ENCODE peak calls at places on chromosomes 7 and 10, in four cellular contexts. T is HepG2, D is GM12878, M is K562. Y is an unnamed sample.

GRCh38 chr7:159192761-159193453 is 48.2 kb upstream of the VIPR2 start:
- DNase-seq in M (no peak), T (no peak), D (no peak), Y (no peak)

GRCh38 chr7:69808401-69808800 is 210.1 kb downstream of the AUTS2 start:
- DNase-seq in D (no peak), T (no peak), M (no peak), Y (no peak)

GRCh38 chr7:80889525-80889924 is 29.3 kb downstream of the SEMA3C start:
- DNase-seq in T (no peak), D (no peak), M (no peak), Y (no peak)

GRCh38 chr7:18350678-18351077 is 144.9 kb upstream of the HDAC9 start:
- DNase-seq in M (no peak), D (no peak), T (no peak), Y (no peak)

GRCh38 chr10:124091646-124092269 is 1.6 kb downstream of the CHST15 start:
- DNase-seq in M (no peak), D (no peak), T (no peak), Y (no peak)

GRCh38 chr10:86685893-86686632 is 17.8 kb downstream of the LDB3 start:
- DNase-seq in M (no peak), T (no peak), D (no peak), Y (no peak)

GRCh38 chr7:148385009-148385682 is 205.4 kb upstream of the C7orf33 start:
- DNase-seq in M (no peak), T (no peak), D (no peak), Y (no peak)

GRCh38 chr7:98624846-98625420 is 7.8 kb downstream of the NPTX2 start:
- DNase-seq in D (no peak), M (no peak), T (no peak), Y (no peak)

GRCh38 chr7:124801330-124801895 is 35.8 kb upstream of the GPR37 start:
- DNase-seq in T (no peak), M (no peak), D (no peak), Y (no peak)

GRCh38 chr10:130493446-130494198 is 357.4 kb downstream of the GLRX3 start:
- DNase-seq in M (no peak), T (no peak), D (no peak), Y (no peak)

GRCh38 chr10:122221958-122222357 is 49.1 kb upstream of the BTBD16 start:
- DNase-seq in D (no peak), M (no peak), T (no peak), Y (no peak)

GRCh38 chr7:114086906-114087651 is 168.3 kb upstream of the PPP1R3A start:
- DNase-seq in M (no peak), D (no peak), T (no peak), Y (peak; percentile 56)

GRCh38 chr7:127578036-127578684 is 7.2 kb downstream of the GCC1 start:
- DNase-seq in T (peak; percentile 20), M (no peak), D (no peak), Y (no peak)

GRCh38 chr10:32417906-32418547 is 27.9 kb upstream of the CCDC7 start:
- DNase-seq in D (no peak), T (no peak), M (no peak), Y (no peak)
- TF ChIP-seq HDAC6 in D (no peak), T (no peak), M (no peak), Y (no peak)

GRCh38 chr10:58175990-58176910 is 91.4 kb downstream of the IPMK start:
- DNase-seq in M (no peak), D (no peak), T (no peak), Y (no peak)

GRCh38 chr10:58178811-58179210 is 88.9 kb downstream of the IPMK start:
- DNase-seq in T (no peak), M (no peak), D (no peak), Y (no peak)

GRCh38 chr10:58174831-58175230 is 92.9 kb downstream of the IPMK start:
- DNase-seq in M (no peak), D (no peak), T (no peak), Y (no peak)

GRCh38 chr10:58179238-58179637 is 88.5 kb downstream of the IPMK start:
- DNase-seq in T (no peak), M (no peak), D (no peak), Y (no peak)

DNA sequence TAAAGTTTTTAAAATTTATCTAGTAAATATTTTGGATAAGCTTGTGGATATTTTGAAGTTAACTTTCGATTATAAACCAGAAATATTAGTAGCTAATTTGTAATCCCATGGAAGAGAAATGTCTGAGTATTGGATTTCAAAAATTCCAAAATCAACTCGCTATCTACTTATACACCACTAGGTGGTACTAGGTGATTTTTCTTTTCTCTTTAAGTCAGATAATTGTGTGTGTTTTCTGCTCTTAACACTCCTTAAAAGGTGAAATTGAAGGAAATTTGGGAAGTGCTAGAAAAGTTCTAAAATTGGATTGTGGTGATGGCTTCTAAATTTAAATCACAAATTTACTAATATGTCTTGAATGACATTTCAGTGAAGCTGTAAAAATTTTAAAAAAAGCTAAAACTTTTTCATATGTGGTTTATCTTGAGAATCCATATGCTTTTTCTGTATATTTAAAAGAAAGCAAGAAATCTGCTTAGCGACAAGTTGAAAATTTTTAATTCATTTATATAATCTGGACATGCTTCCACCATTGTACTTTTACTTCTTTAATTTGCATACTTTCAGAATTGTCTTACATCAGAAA is 90.2 kb downstream of the IPMK start:
- DNase-seq in T (peak; percentile 15), D (no peak), M (peak; percentile 20), Y (no peak)
- TF ChIP-seq CREB1 in T (no peak), D (no peak), M (no peak), Y (no peak)

DNA sequence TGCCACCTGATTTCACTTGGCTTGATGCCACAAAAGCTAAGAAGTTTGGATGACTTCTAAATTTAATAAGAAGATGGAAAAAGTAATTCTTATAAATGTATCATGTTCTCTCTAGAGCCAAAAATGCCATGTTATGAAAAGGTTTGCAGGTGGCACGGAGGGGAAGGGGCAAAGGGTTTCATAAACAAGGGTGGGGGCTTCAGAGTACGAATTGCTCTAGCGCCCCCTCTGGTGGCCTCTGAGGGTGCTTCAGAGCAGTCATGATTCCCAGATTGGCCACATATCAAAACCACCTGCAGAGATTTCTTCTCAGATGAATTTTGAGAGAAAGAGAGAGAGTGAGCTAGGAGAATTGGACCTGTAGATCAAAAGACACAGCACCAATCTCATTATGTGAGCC is 208.6 kb upstream of the YAE1 start:
- DNase-seq in D (no peak), T (no peak), M (peak; percentile 61), Y (peak; percentile 78)
- TF ChIP-seq HDAC6 in D (no peak), T (no peak), M (no peak), Y (no peak)

GRCh38 chr10:1382711-1383110 is 326.5 kb downstream of the WDR37 start:
- DNase-seq in M (no peak), D (no peak), T (no peak), Y (peak; percentile 26)
- TF ChIP-seq CREB1 in M (no peak), D (no peak), T (no peak), Y (no peak)

DNA sequence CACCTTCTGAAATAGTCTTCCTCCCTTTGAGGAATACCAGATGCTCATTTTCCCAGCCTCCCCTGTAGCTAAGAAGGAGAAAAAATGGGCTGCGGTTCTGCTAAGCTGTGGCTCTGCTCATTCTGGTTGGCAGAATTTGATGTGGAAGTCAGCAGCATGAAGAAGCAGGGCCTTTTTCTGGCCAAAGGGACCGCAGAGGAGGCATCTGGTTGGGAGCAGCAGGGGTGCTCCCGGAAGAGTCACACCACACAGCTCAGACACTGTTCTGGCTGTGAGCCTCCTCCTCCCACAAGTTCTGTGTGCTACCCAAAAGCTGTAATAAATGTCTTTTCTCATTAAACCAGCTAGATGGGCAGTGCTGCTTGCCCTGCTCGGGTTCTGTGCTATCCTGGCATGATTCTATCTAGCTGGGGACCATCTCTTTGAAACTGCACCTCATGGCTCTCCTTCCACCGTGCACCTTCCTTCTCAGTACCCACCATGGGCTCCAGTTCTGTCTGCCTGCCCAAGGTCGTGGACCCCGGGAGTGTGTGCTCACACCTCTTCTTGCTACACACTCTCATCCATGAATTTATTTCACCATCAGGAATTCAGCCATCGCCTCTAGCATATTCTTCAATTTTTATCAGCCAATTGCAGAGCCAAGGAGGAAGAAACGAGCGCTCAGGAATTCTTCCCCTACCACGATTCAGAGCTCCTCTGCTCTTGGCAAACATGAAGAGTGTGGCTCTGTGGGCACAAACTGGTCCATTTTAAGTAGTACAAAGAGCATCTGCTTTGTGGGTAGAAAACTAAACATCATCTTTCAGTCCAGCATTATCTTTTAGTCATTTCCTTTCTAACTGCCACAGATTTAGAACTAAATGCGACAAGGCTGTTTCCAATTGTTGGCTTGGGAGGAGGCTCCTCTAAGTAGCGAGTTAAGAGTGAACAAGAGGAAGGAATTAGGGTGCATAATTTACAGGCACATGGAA is 76.9 kb downstream of the FAM171A1 start:
- DNase-seq in T (no peak), M (no peak), D (no peak), Y (no peak)
- TF ChIP-seq HDAC6 in T (no peak), M (no peak), D (no peak), Y (no peak)

GRCh38 chr7:123635551-123636359 is 19.9 kb upstream of the LMOD2 start:
- DNase-seq in T (peak; percentile 5), D (no peak), M (peak; percentile 52), Y (no peak)
- TF ChIP-seq CREB1 in T (no peak), D (no peak), M (no peak), Y (no peak)

DNA sequence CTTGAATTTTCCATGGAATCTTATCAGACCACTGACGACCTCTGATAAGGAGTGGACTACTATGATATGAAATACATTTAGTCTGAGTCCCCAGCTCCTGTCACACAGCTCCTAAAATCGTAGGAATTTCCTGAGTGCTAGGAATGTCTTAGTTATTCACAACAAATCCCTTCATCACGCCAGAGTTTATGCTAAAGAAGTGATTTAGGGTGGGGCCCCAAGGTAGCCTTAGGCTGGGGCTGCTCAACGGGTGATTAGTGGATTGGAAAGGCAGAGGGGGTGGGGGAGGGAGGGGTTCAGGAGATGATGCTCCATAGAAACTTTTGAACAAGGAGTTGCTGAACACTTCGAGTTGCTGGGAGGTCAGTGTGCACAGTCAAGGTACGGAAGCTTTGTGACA is 7.0 kb upstream of the TET1 start:
- DNase-seq in T (no peak), M (no peak), D (no peak), Y (no peak)
- TF ChIP-seq HDAC6 in T (no peak), M (no peak), D (no peak), Y (no peak)

GRCh38 chr10:117989962-117990361 is 56.8 kb downstream of the RAB11FIP2 start:
- DNase-seq in T (no peak), D (no peak), M (no peak), Y (no peak)
- TF ChIP-seq CREB1 in T (no peak), D (no peak), M (no peak), Y (no peak)

GRCh38 chr10:73889014-73889413 is 14.7 kb upstream of the CAMK2G start:
- DNase-seq in D (no peak), M (no peak), T (no peak), Y (no peak)
- TF ChIP-seq HDAC6 in D (no peak), M (no peak), T (no peak), Y (no peak)

GRCh38 chr7:116809636-116810266 is 52.6 kb upstream of the CAPZA2 start:
- DNase-seq in T (peak; percentile 92), D (no peak), M (peak; percentile 41), Y (no peak)
- TF ChIP-seq CREB1 in T (peak; percentile 75), D (no peak), M (no peak), Y (no peak)